ENCODE peak calls at places on chromosomes 11 and 22, in seven cellular contexts. A is AG10803; U is activated T-helper 1 cell treated with Interleukin-2 at 50 U/mL for 16 hours; T is ureter; S is effector CD4-positive, alpha-beta T cell; X is BE2C; P is astrocyte of the cerebellum. M is an unnamed sample.

GRCh38 chr11:60566773-60567172 is 51.6 kb downstream of the MS4A13 start:
- DNase-seq in X (no peak), P (no peak), U (no peak), A (no peak), S (no peak), T (no peak), M (no peak)

GRCh38 chr22:47329727-47330653 is 567.5 kb downstream of the TBC1D22A start:
- DNase-seq in X (no peak), P (no peak), A (no peak), S (no peak), T (no peak), U (no peak), M (no peak)

GRCh38 chr11:63212742-63213141 is 30.7 kb downstream of the SLC22A25 start:
- DNase-seq in U (no peak), X (peak), P (no peak), S (no peak), A (peak), T (no peak), M (peak)

GRCh38 chr11:10029386-10030121 is 264.5 kb downstream of the SBF2 start:
- DNase-seq in S (no peak), P (no peak), T (no peak), X (peak), U (no peak), A (no peak), M (no peak)

GRCh38 chr11:109512249-109512648 is 90.3 kb downstream of the C11orf87 start:
- DNase-seq in S (no peak), T (no peak), A (peak), X (no peak), P (no peak), U (no peak), M (no peak)

GRCh38 chr11:81220166-81220895 is 1513.3 kb downstream of the FAM181B start:
- DNase-seq in X (no peak), U (no peak), T (no peak), P (no peak), S (no peak), A (no peak), M (no peak)

GRCh38 chr22:30822216-30823014 is 127.7 kb downstream of the OSBP2 start:
- DNase-seq in S (no peak), A (no peak), U (no peak), T (no peak), P (no peak), X (peak), M (no peak)

GRCh38 chr22:26763633-26764295 is 106.4 kb downstream of the MIAT start:
- DNase-seq in X (no peak), S (no peak), P (no peak), T (no peak), U (no peak), A (peak), M (peak)

M was measured in fibroblast of villous mesenchyme.